ENCODE peak calls at places on chromosomes 7 and 10, in four cellular contexts. One of them, this sample, is unnamed.

GRCh38 chr10:103542764-103543616 is 49.5 kb downstream of the NEURL1 start:
- DNase-seq in AG08395: peak; percentile 63
- DNase-seq in GDM1: no peak
- DNase-seq in CD4-positive, alpha-beta memory T cell: peak; percentile 16
- DNase-seq in this sample: no peak

GRCh38 chr7:44217852-44218402 is 17.1 kb downstream of the YKT6 start:
- DNase-seq in AG08395: no peak
- DNase-seq in CD4-positive, alpha-beta memory T cell: no peak
- DNase-seq in GDM1: no peak
- DNase-seq in this sample: no peak

GRCh38 chr7:35700327-35700726 is 5.4 kb upstream of the HERPUD2 start:
- DNase-seq in CD4-positive, alpha-beta memory T cell: no peak
- DNase-seq in GDM1: no peak
- DNase-seq in AG08395: no peak
- DNase-seq in this sample: no peak

GRCh38 chr7:99096124-99096887 is 47.6 kb downstream of the SMURF1 start:
- DNase-seq in CD4-positive, alpha-beta memory T cell: no peak
- DNase-seq in GDM1: no peak
- DNase-seq in AG08395: no peak
- DNase-seq in this sample: no peak

GRCh38 chr7:7962851-7963250 is 5.7 kb upstream of the GLCCI1 start:
- DNase-seq in GDM1: no peak
- DNase-seq in AG08395: peak; percentile 47
- DNase-seq in CD4-positive, alpha-beta memory T cell: no peak
- DNase-seq in this sample: no peak

GRCh38 chr10:29611796-29612381 is 22.9 kb downstream of the SVIL start:
- DNase-seq in CD4-positive, alpha-beta memory T cell: no peak
- DNase-seq in AG08395: no peak
- DNase-seq in GDM1: no peak
- DNase-seq in this sample: no peak

GRCh38 chr7:117132385-117133120 is 179.3 kb downstream of the ST7 start:
- DNase-seq in GDM1: no peak
- DNase-seq in CD4-positive, alpha-beta memory T cell: no peak
- DNase-seq in AG08395: peak; percentile 82
- DNase-seq in this sample: peak; percentile 52

GRCh38 chr7:100053201-100053600 is 3.6 kb downstream of the ZSCAN21 start:
- DNase-seq in CD4-positive, alpha-beta memory T cell: peak; percentile 36
- DNase-seq in AG08395: peak; percentile 80
- DNase-seq in GDM1: peak; percentile 54
- DNase-seq in this sample: no peak

GRCh38 chr10:89346264-89346971 is 18.6 kb downstream of the IFIT3 start:
- DNase-seq in AG08395: no peak
- DNase-seq in GDM1: no peak
- DNase-seq in CD4-positive, alpha-beta memory T cell: no peak
- DNase-seq in this sample: no peak

GRCh38 chr7:44461387-44461786 is 29.1 kb downstream of the NUDCD3 start:
- DNase-seq in CD4-positive, alpha-beta memory T cell: peak; percentile 12
- DNase-seq in AG08395: peak; percentile 67
- DNase-seq in GDM1: no peak
- DNase-seq in this sample: no peak

GRCh38 chr10:51649064-51649463 is 50.3 kb downstream of the CSTF2T start:
- DNase-seq in GDM1: no peak
- DNase-seq in AG08395: no peak
- DNase-seq in CD4-positive, alpha-beta memory T cell: no peak
- DNase-seq in this sample: no peak

GRCh38 chr7:137331378-137331777 is 12.2 kb downstream of the PTN start:
- DNase-seq in AG08395: peak; percentile 30
- DNase-seq in CD4-positive, alpha-beta memory T cell: no peak
- DNase-seq in GDM1: no peak
- DNase-seq in this sample: no peak

GRCh38 chr10:9166770-9167169 is 1112.3 kb downstream of the GATA3 start:
- DNase-seq in AG08395: no peak
- DNase-seq in CD4-positive, alpha-beta memory T cell: no peak
- DNase-seq in GDM1: no peak
- DNase-seq in this sample: no peak

GRCh38 chr7:48366096-48366495 is 194.8 kb downstream of the ABCA13 start:
- DNase-seq in CD4-positive, alpha-beta memory T cell: no peak
- DNase-seq in GDM1: no peak
- DNase-seq in AG08395: no peak
- DNase-seq in this sample: no peak

GRCh38 chr7:142438235-142438922 is 180.5 kb upstream of the PRSS58 start:
- DNase-seq in CD4-positive, alpha-beta memory T cell: peak; percentile 33
- DNase-seq in GDM1: peak; percentile 71
- DNase-seq in AG08395: peak; percentile 42
- DNase-seq in this sample: peak; percentile 32

GRCh38 chr7:128084896-128085608 is 53.8 kb upstream of the LRRC4 start:
- DNase-seq in GDM1: no peak
- DNase-seq in CD4-positive, alpha-beta memory T cell: no peak
- DNase-seq in AG08395: peak; percentile 64
- DNase-seq in this sample: no peak

GRCh38 chr7:91836065-91836368 is 44.5 kb downstream of the MTERF1 start:
- DNase-seq in GDM1: no peak
- DNase-seq in CD4-positive, alpha-beta memory T cell: no peak
- DNase-seq in AG08395: no peak
- DNase-seq in this sample: no peak

GRCh38 chr10:25071227-25071626 is 54.8 kb downstream of the THNSL1 start:
- DNase-seq in GDM1: no peak
- DNase-seq in AG08395: no peak
- DNase-seq in CD4-positive, alpha-beta memory T cell: no peak
- DNase-seq in this sample: no peak

GRCh38 chr7:118629898-118630469 is 405.5 kb downstream of the ANKRD7 start:
- DNase-seq in CD4-positive, alpha-beta memory T cell: no peak
- DNase-seq in GDM1: no peak
- DNase-seq in AG08395: no peak
- DNase-seq in this sample: no peak

GRCh38 chr10:116722736-116723427 is 19.5 kb downstream of the HSPA12A start:
- DNase-seq in AG08395: no peak
- DNase-seq in CD4-positive, alpha-beta memory T cell: no peak
- DNase-seq in GDM1: no peak
- DNase-seq in this sample: no peak

GRCh38 chr10:104333037-104333727 is 5.1 kb downstream of the ITPRIP start:
- DNase-seq in AG08395: no peak
- DNase-seq in CD4-positive, alpha-beta memory T cell: peak; percentile 48
- DNase-seq in GDM1: no peak
- DNase-seq in this sample: no peak

GRCh38 chr10:126969310-126969709 is 64.1 kb downstream of the DOCK1 start:
- DNase-seq in GDM1: no peak
- DNase-seq in CD4-positive, alpha-beta memory T cell: no peak
- DNase-seq in AG08395: no peak
- DNase-seq in this sample: peak; percentile 7

GRCh38 chr7:96321041-96321669 is 743 bp downstream of the SLC25A13 start:
- DNase-seq in AG08395: peak; percentile 81
- DNase-seq in GDM1: peak; percentile 69
- DNase-seq in CD4-positive, alpha-beta memory T cell: no peak
- DNase-seq in this sample: peak; percentile 60

GRCh38 chr7:23335621-23336020 is 36.5 kb downstream of the MALSU1 start:
- DNase-seq in GDM1: no peak
- DNase-seq in CD4-positive, alpha-beta memory T cell: no peak
- DNase-seq in AG08395: no peak
- DNase-seq in this sample: no peak

GRCh38 chr10:50604049-50604640 is 19.6 kb downstream of the SGMS1 start:
- DNase-seq in GDM1: no peak
- DNase-seq in AG08395: peak; percentile 28
- DNase-seq in CD4-positive, alpha-beta memory T cell: no peak
- DNase-seq in this sample: no peak

GRCh38 chr7:7972128-7972527 is 3.5 kb downstream of the GLCCI1 start:
- DNase-seq in GDM1: no peak
- DNase-seq in CD4-positive, alpha-beta memory T cell: peak; percentile 16
- DNase-seq in AG08395: no peak
- DNase-seq in this sample: no peak

This sample was measured in SW 1271.